ENCODE peak calls at places on chromosomes 11 and 22, in eight cellular contexts. R is dorsolateral prefrontal cortex, L is SK-N-SH, Z is gastrocnemius medialis, I is brain microvascular endothelial cell, G is AG04449, D is tibial artery, P is AG10803. T is an unnamed sample.

GRCh38 chr22:27129266-27129665 is 471.9 kb downstream of the MIAT start:
- DNase-seq in R (no peak), L (no peak), Z (no peak), I (peak), G (no peak), D (no peak), P (peak), T (no peak)

GRCh38 chr22:23752090-23752691 is 1.3 kb upstream of the ZNF70 start:
- DNase-seq in R (no peak), L (peak), Z (no peak), I (no peak), G (no peak), D (no peak), P (no peak), T (no peak)

GRCh38 chr11:112584674-112585073 is 324.0 kb upstream of the PLET1 start:
- DNase-seq in R (no peak), L (no peak), Z (no peak), I (no peak), G (no peak), D (no peak), P (no peak), T (no peak)

GRCh38 chr22:42399315-42400271 is 32.6 kb downstream of the NFAM1 start:
- DNase-seq in R (no peak), L (peak), Z (no peak), I (no peak), G (no peak), D (no peak), P (no peak), T (no peak)

GRCh38 chr22:47615051-47615450 is 852.6 kb downstream of the TBC1D22A start:
- DNase-seq in R (peak), L (no peak), Z (no peak), I (no peak), G (no peak), D (peak), P (no peak), T (no peak)

GRCh38 chr11:117979481-117980211 is 6.5 kb upstream of the IL10RA start:
- DNase-seq in R (no peak), L (no peak), Z (no peak), I (no peak), G (no peak), D (peak), P (no peak), T (no peak)

GRCh38 chr11:64356498-64357411 is 2.2 kb upstream of the RPS6KA4 start:
- DNase-seq in R (no peak), L (peak), Z (no peak), I (no peak), G (no peak), D (no peak), P (peak), T (no peak)

GRCh38 chr11:129960216-129961214 is 42.1 kb downstream of the PRDM10 start:
- DNase-seq in R (no peak), L (no peak), Z (no peak), I (peak), G (peak), D (no peak), P (peak), T (peak)

GRCh38 chr11:23711981-23712380 is 784.9 kb upstream of the LUZP2 start:
- DNase-seq in R (no peak), L (no peak), Z (no peak), I (no peak), G (no peak), D (no peak), P (no peak), T (no peak)

GRCh38 chr22:22229683-22230420 is 14.7 kb upstream of the VPREB1 start:
- DNase-seq in R (no peak), L (no peak), Z (no peak), I (no peak), G (no peak), D (no peak), P (no peak), T (no peak)

GRCh38 chr22:35219012-35219411 is 38.3 kb upstream of the HMGXB4 start:
- DNase-seq in R (no peak), L (no peak), Z (no peak), I (peak), G (peak), D (no peak), P (peak), T (peak)

DNA sequence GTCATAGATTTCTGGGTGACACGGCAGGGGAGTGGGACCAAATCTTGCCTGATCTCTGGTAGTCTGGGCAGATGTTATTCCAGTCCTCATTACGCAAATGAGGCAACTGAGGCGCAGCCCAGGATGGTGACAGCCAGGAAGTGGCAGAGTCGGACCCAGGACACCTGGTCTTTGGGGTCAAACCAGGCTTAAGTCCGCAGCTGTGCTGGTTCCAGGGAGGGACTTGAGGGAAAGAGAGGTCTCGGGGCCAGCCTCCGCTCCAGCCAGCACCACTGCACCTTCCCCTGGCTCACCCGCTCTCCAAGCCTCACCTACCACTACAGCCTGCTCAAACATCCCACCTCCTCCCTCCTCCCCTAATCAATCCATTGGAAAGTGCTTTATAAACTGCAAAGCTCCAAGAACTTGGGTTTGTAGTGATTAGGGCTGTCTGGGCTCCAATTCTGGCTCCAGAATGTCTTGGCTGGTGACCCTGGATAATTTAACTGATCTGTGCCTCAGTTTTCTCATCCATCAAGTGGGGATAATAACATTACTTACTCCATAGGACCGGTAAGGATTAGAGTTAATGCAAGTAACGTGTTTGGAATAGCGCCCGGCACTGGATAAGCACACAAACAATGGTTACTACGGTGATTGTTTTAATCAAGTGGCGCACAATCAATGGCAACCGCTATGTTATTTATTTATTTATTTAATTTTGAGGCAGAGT is 526 bp upstream of the PNPLA5 start:
- DNase-seq in R (no peak), L (no peak), Z (no peak), I (no peak), G (no peak), D (no peak), P (no peak), T (no peak)
- H3K4me3 ChIP-seq in R (peak), L (no peak), Z (no peak), I (no peak), G (no peak), D (no peak), P (no peak), T (no peak)

GRCh38 chr22:30486118-30486517 is 14.3 kb upstream of the SEC14L3 start:
- DNase-seq in R (no peak), L (no peak), Z (no peak), I (no peak), G (no peak), D (no peak), P (no peak), T (no peak)
- TF ChIP-seq CTCF in R (no peak), L (no peak), Z (no peak), I (no peak), G (no peak), D (no peak), P (no peak), T (no peak)

GRCh38 chr22:49928571-49929552 is 10.4 kb downstream of the CRELD2 start:
- DNase-seq in R (no peak), L (no peak), Z (no peak), I (no peak), G (no peak), D (no peak), P (no peak), T (no peak)
- H3K4me3 ChIP-seq in R (no peak), L (no peak), Z (no peak), I (no peak), G (no peak), D (no peak), P (no peak), T (no peak)

DNA sequence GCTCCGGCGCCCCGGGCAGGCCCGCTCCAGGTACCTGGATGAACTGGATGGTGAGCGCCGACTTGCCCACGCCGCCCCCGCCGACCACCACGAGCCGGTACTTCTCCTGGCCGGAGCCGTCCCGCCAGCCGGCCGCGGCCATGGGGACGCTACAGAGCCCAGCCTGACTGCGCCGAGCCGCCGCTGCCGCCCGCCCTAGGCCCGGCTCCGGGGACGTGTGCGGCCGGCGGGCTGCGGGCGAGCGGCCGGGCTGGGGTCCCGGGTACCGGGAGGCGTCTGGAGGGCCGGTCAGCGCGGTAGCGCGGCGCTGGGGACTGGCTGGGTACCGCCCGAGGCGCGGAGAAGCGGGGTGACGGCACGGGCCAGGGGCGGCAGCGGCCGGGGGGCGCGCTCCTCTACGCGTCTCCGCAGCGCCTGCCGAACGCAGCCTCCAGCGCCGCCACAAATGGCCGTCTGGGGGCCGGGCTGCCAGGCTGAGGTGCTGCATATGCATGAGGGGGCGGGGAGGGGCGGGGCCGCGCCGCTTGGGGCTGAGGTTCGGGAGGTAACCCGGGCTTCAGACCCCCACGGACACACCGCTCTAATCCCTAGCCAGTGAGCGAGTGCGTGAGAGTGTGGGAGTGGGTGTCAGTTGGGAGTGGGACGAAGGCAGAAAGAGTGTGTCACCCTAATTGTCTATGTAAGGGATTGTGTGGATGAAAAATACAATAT is at the start of gene RRAS2:
- DNase-seq in R (peak), L (peak), Z (peak), I (peak), G (no peak), D (peak), P (peak), T (no peak)
- TF ChIP-seq CTCF in R (no peak), L (no peak), Z (peak), I (peak), G (no peak), D (no peak), P (no peak), T (no peak)

GRCh38 chr11:62726156-62727006 is 876 bp downstream of the HNRNPUL2 start:
- DNase-seq in R (no peak), L (no peak), Z (no peak), I (no peak), G (no peak), D (no peak), P (no peak), T (no peak)

GRCh38 chr11:62724171-62724570 is 3.1 kb downstream of the HNRNPUL2 start:
- DNase-seq in R (no peak), L (no peak), Z (no peak), I (no peak), G (no peak), D (no peak), P (no peak), T (no peak)

GRCh38 chr11:62727833-62728721 is at the start of gene TTC9C:
- DNase-seq in R (peak), L (peak), Z (peak), I (peak), G (peak), D (peak), P (peak), T (peak)

GRCh38 chr11:62725686-62726085 is 1.6 kb downstream of the HNRNPUL2 start:
- DNase-seq in R (no peak), L (no peak), Z (no peak), I (no peak), G (no peak), D (no peak), P (no peak), T (no peak)

GRCh38 chr11:62727007-62727832 is at the start of gene HNRNPUL2:
- DNase-seq in R (peak), L (peak), Z (peak), I (peak), G (peak), D (peak), P (peak), T (peak)
- H3K4me3 ChIP-seq in R (peak), L (peak), Z (peak), I (peak), G (peak), D (peak), P (peak), T (peak)

DNA sequence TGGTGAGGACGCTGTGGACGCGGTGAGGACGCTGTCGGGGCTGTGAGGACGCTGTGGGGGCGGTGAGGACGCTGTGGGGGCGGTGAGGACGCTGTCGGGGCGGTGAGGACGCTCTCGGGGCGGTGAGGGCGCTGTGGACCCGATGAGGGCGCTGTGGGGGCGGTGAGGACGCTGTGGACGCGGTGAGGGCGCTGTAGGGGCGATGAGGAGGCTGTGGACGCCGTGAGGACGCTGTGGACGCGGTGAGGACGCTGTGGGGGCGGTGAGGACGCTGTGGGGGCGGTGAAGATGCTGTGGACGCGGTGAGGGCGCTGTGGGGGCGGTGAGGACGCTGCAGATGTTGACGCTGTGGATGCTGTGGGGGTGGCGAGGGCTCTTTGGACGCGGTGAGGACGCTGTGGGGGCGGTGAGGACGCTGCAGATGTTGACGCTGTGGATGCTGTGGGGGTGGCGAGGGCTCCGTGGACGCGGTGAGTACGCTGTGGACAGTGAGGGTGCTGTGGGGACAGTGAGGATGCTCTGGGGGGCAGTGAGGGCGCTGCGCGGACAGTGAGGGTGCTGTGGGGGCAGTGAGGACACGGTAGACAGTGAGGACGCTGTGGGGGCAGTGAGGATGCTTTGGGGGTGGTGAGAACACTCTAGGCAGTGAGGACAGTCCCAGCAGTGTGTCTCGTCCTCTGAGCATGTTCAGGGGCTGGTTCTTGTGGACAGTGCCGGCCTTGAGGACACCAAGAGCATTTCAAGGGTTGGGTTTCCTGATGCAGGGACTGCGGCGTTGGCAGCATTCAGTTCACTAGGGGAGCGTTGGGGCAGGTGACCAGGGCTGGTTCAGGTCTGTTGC is 4.2 kb downstream of the GP1BB start:
- DNase-seq in R (no peak), L (no peak), Z (no peak), I (no peak), G (no peak), D (no peak), P (no peak), T (no peak)
- TF ChIP-seq CTCF in R (no peak), L (no peak), Z (no peak), I (no peak), G (no peak), D (no peak), P (no peak), T (no peak)